ENCODE peak calls at places on chromosomes 7 and 10, in ten cellular contexts. U is right lobe of liver; S is prostate gland; K is effector memory CD8-positive, alpha-beta T cell; V is globus pallidus; C is NCI-H1930; Y is left lobe of liver; R is neural progenitor cell; D is neural crest cell; W is T-helper 17 cell. N is an unnamed sample.

GRCh38 chr7:22589641-22590141 is 89.7 kb upstream of the STEAP1B start:
- DNase-seq in U (no peak), S (no peak), K (no peak), V (no peak), C (no peak), Y (no peak), R (peak), D (no peak), W (no peak), N (no peak)

GRCh38 chr10:93872776-93873175 is 21.0 kb upstream of the SLC35G1 start:
- DNase-seq in U (no peak), S (no peak), K (no peak), V (no peak), C (no peak), Y (no peak), R (no peak), D (no peak), W (no peak), N (no peak)

GRCh38 chr7:151094675-151095074 is 8.4 kb downstream of the AGAP3 start:
- DNase-seq in U (no peak), S (no peak), K (no peak), V (no peak), C (no peak), Y (no peak), R (no peak), D (no peak), W (no peak), N (peak)

GRCh38 chr7:149354119-149354518 is 92.1 kb downstream of the ZNF783 start:
- DNase-seq in U (no peak), S (no peak), K (no peak), V (peak), C (no peak), Y (no peak), R (no peak), D (no peak), W (no peak), N (no peak)

GRCh38 chr7:110664798-110665197 is 426.1 kb upstream of the LRRN3 start:
- DNase-seq in U (no peak), S (no peak), K (no peak), V (no peak), C (no peak), Y (no peak), R (no peak), D (no peak), W (no peak), N (no peak)

GRCh38 chr7:151251926-151252835 is 3.7 kb upstream of the SMARCD3 start:
- DNase-seq in U (no peak), S (no peak), K (no peak), V (peak), C (no peak), Y (no peak), R (peak), D (peak), W (no peak), N (peak)

GRCh38 chr10:130561681-130562080 is 425.5 kb downstream of the GLRX3 start:
- DNase-seq in U (no peak), S (no peak), K (no peak), V (no peak), C (no peak), Y (no peak), R (no peak), D (no peak), W (no peak), N (no peak)

GRCh38 chr7:158410720-158411119 is 176.9 kb downstream of the PTPRN2 start:
- DNase-seq in U (no peak), S (no peak), K (no peak), V (no peak), C (no peak), Y (no peak), R (no peak), D (no peak), W (no peak), N (no peak)